ENCODE peak calls at places on chromosome 15, in nine cellular contexts. I is A549; Z is transverse colon; X is CD4-positive, alpha-beta T cell; P is mesendoderm; G is tibial artery; D is spleen; Y is heart left ventricle; U is GM23248. Q is an unnamed sample.
A peak's percentile ranks its signal among the peaks of the same experiment; 100 is the strongest.

GRCh38 chr15:88769161-88769971 is 33.9 kb upstream of the ACAN start:
- DNase-seq in I (no peak), Z (no peak), X (no peak), P (peak; percentile 51), G (no peak), D (no peak), Y (no peak), U (peak; percentile 15), Q (no peak)

GRCh38 chr15:93291380-93291779 is 202.4 kb upstream of the RGMA start:
- DNase-seq in I (no peak), Z (no peak), X (no peak), P (no peak), G (no peak), D (no peak), Y (no peak), U (no peak), Q (no peak)

GRCh38 chr15:71888797-71889196 is 78.4 kb downstream of the NR2E3 start:
- DNase-seq in I (no peak), Z (no peak), X (no peak), P (no peak), G (no peak), D (no peak), Y (no peak), U (no peak), Q (no peak)

GRCh38 chr15:75902129-75902557 is 1.5 kb upstream of the FBXO22 start:
- DNase-seq in I (no peak), Z (no peak), X (no peak), P (peak; percentile 98), G (no peak), D (no peak), Y (peak; percentile 12), U (no peak), Q (no peak)

GRCh38 chr15:69008056-69008455 is 6.4 kb upstream of the NOX5 start:
- DNase-seq in I (no peak), Z (no peak), X (no peak), P (no peak), G (no peak), D (no peak), Y (no peak), U (no peak), Q (no peak)

GRCh38 chr15:70324001-70324974 is 226.6 kb upstream of the TLE3 start:
- DNase-seq in I (peak; percentile 37), Z (no peak), X (no peak), P (peak; percentile 56), G (peak; percentile 38), D (no peak), Y (no peak), U (peak; percentile 81), Q (no peak)

GRCh38 chr15:83581381-83581780 is 72.5 kb upstream of the ADAMTSL3 start:
- DNase-seq in I (no peak), Z (no peak), X (no peak), P (no peak), G (no peak), D (no peak), Y (no peak), U (no peak), Q (no peak)

GRCh38 chr15:49383266-49383665 is 39.8 kb upstream of the FGF7 start:
- DNase-seq in I (peak; percentile 0), Z (no peak), X (no peak), P (no peak), G (no peak), D (no peak), Y (no peak), U (peak; percentile 20), Q (no peak)

GRCh38 chr15:99053380-99054024 is 45.9 kb upstream of the PGPEP1L start:
- DNase-seq in I (no peak), Z (no peak), X (no peak), P (peak; percentile 31), G (no peak), D (no peak), Y (no peak), U (no peak), Q (no peak)

GRCh38 chr15:93196136-93196670 is 107.2 kb upstream of the RGMA start:
- DNase-seq in I (peak; percentile 14), Z (no peak), X (no peak), P (peak; percentile 61), G (no peak), D (no peak), Y (no peak), U (no peak), Q (no peak)

GRCh38 chr15:86735244-86736040 is 655.8 kb downstream of the AGBL1 start:
- DNase-seq in I (no peak), Z (peak; percentile 45), X (no peak), P (no peak), G (no peak), D (no peak), Y (no peak), U (no peak), Q (peak; percentile 16)

GRCh38 chr15:101064795-101065569 is 145.8 kb downstream of the LRRK1 start:
- DNase-seq in I (no peak), Z (peak; percentile 5), X (no peak), P (no peak), G (no peak), D (peak; percentile 63), Y (no peak), U (no peak), Q (no peak)
- H3K27ac ChIP-seq in I (no peak overlapping the region), Z (no peak overlapping the region), X (no peak overlapping the region), P (no peak overlapping the region), G (no peak overlapping the region), D (no peak overlapping the region), Y (no peak overlapping the region), U (no peak overlapping the region), Q (no peak overlapping the region)

GRCh38 chr15:35514759-35515158 is 31.2 kb downstream of the DPH6 start:
- DNase-seq in I (no peak), Z (no peak), X (no peak), P (no peak), G (no peak), D (no peak), Y (no peak), U (peak; percentile 69), Q (no peak)
- H3K27ac ChIP-seq in I (no peak overlapping the region), Z (no peak overlapping the region), X (no peak overlapping the region), P (no peak overlapping the region), G (peak overlapping the region; percentile 43), D (no peak overlapping the region), Y (no peak overlapping the region), U (peak overlapping the region; percentile 34), Q (no peak overlapping the region)

GRCh38 chr15:64807751-64808222 is 17.7 kb downstream of the PIF1 start:
- DNase-seq in I (no peak), Z (no peak), X (no peak), P (peak; percentile 74), G (no peak), D (peak; percentile 35), Y (no peak), U (no peak), Q (no peak)
- H3K27ac ChIP-seq in I (no peak overlapping the region), Z (peak overlapping the region; percentile 69), X (no peak overlapping the region), P (peak overlapping the region; percentile 63), G (peak overlapping the region; percentile 67), D (no peak overlapping the region), Y (peak overlapping the region; percentile 90), U (no peak overlapping the region), Q (no peak overlapping the region)

GRCh38 chr15:57861805-57862586 is 155.5 kb downstream of the POLR2M start:
- DNase-seq in I (no peak), Z (no peak), X (no peak), P (no peak), G (no peak), D (no peak), Y (no peak), U (peak; percentile 93), Q (no peak)
- H3K27ac ChIP-seq in I (no peak overlapping the region), Z (no peak overlapping the region), X (no peak overlapping the region), P (no peak overlapping the region), G (no peak overlapping the region), D (no peak overlapping the region), Y (no peak overlapping the region), U (no peak overlapping the region), Q (no peak overlapping the region)

GRCh38 chr15:80989110-80989517 is 505 bp downstream of the MESD start:
- DNase-seq in I (no peak), Z (no peak), X (no peak), P (no peak), G (no peak), D (no peak), Y (no peak), U (no peak), Q (no peak)

GRCh38 chr15:80992436-80992835 is 2.8 kb upstream of the MESD start:
- DNase-seq in I (no peak), Z (no peak), X (no peak), P (no peak), G (no peak), D (no peak), Y (no peak), U (peak; percentile 69), Q (no peak)

GRCh38 chr15:80989518-80990478 is at the start of gene MESD:
- DNase-seq in I (peak; percentile 97), Z (peak; percentile 99), X (peak; percentile 96), P (peak; percentile 97), G (peak; percentile 97), D (peak; percentile 99), Y (peak; percentile 98), U (peak; percentile 99), Q (peak; percentile 97)

GRCh38 chr15:80991446-80991845 is 1.8 kb upstream of the MESD start:
- DNase-seq in I (no peak), Z (peak; percentile 43), X (peak; percentile 21), P (no peak), G (peak; percentile 86), D (no peak), Y (peak; percentile 67), U (peak; percentile 92), Q (peak; percentile 44)

DNA sequence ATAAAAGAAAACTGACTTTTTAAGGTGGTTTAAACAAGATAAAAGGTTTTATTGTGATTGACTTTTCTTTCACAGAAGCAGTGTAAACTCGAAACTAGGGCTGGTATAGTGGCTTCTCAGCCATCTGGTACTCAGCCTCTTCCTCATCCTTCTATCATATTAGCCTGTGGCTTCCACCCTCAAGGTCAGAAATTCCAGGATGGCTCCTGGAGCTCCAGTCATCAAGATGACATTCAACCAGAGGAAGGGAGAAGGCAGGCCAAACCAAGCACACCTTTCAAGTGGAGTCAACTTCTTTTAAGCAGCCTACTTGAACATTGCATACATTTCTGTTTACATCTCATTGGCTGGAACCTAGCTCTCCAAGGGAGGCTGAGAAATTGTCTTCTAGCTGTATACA is 1.3 kb upstream of the MESD start:
- DNase-seq in I (no peak), Z (no peak), X (no peak), P (no peak), G (no peak), D (no peak), Y (no peak), U (peak; percentile 47), Q (no peak)
- H3K27ac ChIP-seq in I (no peak overlapping the region), Z (peak overlapping the region; percentile 89), X (no peak overlapping the region), P (no peak overlapping the region), G (peak overlapping the region; percentile 89), D (peak overlapping the region; percentile 95), Y (peak overlapping the region; percentile 92), U (peak overlapping the region; percentile 97), Q (no peak overlapping the region)

DNA sequence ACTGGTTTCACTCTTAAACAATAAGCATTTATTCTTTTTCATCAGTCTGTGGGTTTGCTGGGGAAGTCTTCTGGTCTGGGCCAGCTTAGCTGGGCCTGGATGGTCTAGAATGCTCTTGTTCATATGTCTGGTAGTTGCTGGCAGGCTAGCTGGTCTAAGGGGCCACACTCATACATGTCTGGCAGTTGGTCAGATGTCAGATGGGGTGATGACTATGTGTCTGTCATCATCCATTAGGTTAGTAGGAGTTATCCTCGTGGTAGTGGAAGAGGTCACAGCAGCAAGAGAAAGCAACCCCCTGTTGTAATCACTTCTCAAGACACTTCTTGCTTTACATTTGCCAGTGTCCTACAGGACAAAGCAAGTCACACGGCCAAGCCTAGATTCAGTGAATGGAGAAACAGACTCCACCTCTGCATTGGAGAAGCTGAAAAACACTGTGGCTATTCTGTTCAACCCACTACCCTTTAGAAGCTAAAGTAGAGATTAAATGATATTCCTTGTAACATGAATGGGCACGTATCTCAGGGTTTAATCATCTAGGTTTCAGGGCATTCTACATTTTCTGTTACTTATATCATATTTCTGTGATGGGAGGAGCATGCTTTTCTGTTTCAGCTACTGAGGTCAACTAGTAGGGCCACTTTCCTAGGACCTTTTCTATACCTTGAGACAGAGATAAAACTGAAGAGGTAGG is 5.5 kb upstream of the ARID3B start:
- DNase-seq in I (no peak), Z (no peak), X (no peak), P (no peak), G (no peak), D (no peak), Y (no peak), U (no peak), Q (no peak)
- H3K27ac ChIP-seq in I (no peak overlapping the region), Z (no peak overlapping the region), X (no peak overlapping the region), P (no peak overlapping the region), G (no peak overlapping the region), D (no peak overlapping the region), Y (no peak overlapping the region), U (no peak overlapping the region), Q (no peak overlapping the region)